ENCODE peak calls at places on chromosomes 1 and 21, in six cellular contexts. T, L, C, K, U and Q are unnamed samples.
A peak's percentile ranks its signal among the peaks of the same experiment; 100 is the strongest.

GRCh38 chr1:167935252-167936067 is 1.0 kb upstream of the DCAF6 start:
- DNase-seq in T (peak; percentile 15), L (peak; percentile 57), C (peak; percentile 43), K (peak; percentile 37), U (peak; percentile 73), Q (peak; percentile 96)

GRCh38 chr1:182643699-182644098 is 39.5 kb upstream of the RGS16 start:
- DNase-seq in T (no peak), L (no peak), C (no peak), K (no peak), U (no peak), Q (no peak)

GRCh38 chr1:230495021-230495550 is 69.0 kb upstream of the PGBD5 start:
- DNase-seq in T (no peak), L (no peak), C (no peak), K (no peak), U (no peak), Q (no peak)

GRCh38 chr21:20698585-20698984 is 299.6 kb upstream of the NCAM2 start:
- DNase-seq in T (no peak), L (no peak), C (no peak), K (no peak), U (no peak), Q (no peak)

GRCh38 chr1:154239491-154239890 is 18.7 kb downstream of the UBAP2L start:
- DNase-seq in T (no peak), L (no peak), C (no peak), K (no peak), U (no peak), Q (no peak)

GRCh38 chr1:202586018-202586821 is 124.0 kb downstream of the SYT2 start:
- DNase-seq in T (no peak), L (peak; percentile 70), C (no peak), K (no peak), U (peak; percentile 63), Q (no peak)

GRCh38 chr1:108747128-108747827 is 804 bp downstream of the STXBP3 start:
- DNase-seq in T (peak; percentile 36), L (peak; percentile 93), C (peak; percentile 81), K (peak; percentile 20), U (peak; percentile 89), Q (peak; percentile 12)

GRCh38 chr1:33349778-33350610 is 29.1 kb upstream of the A3GALT2 start:
- DNase-seq in T (peak; percentile 74), L (peak; percentile 85), C (peak; percentile 91), K (peak; percentile 66), U (peak; percentile 84), Q (peak; percentile 71)

GRCh38 chr21:14833221-14833620 is 231.6 kb downstream of the NRIP1 start:
- DNase-seq in T (no peak), L (no peak), C (no peak), K (no peak), U (no peak), Q (no peak)

GRCh38 chr1:233289676-233290075 is 5.8 kb downstream of the PCNX2 start:
- DNase-seq in T (no peak), L (no peak), C (no peak), K (no peak), U (no peak), Q (no peak)

GRCh38 chr1:183932412-183932811 is 105.1 kb downstream of the COLGALT2 start:
- DNase-seq in T (no peak), L (peak; percentile 93), C (no peak), K (no peak), U (peak; percentile 77), Q (no peak)

GRCh38 chr1:181846681-181847080 is 214.8 kb downstream of the ZNF648 start:
- DNase-seq in T (no peak), L (no peak), C (no peak), K (no peak), U (no peak), Q (no peak)

GRCh38 chr1:229691362-229691761 is 65.3 kb downstream of the URB2 start:
- DNase-seq in T (no peak), L (no peak), C (no peak), K (no peak), U (no peak), Q (no peak)

GRCh38 chr1:7222616-7223015 is 437.4 kb downstream of the CAMTA1 start:
- DNase-seq in T (no peak), L (no peak), C (no peak), K (no peak), U (no peak), Q (no peak)

GRCh38 chr1:236141447-236142357 is 637 bp upstream of the GPR137B start:
- DNase-seq in T (no peak), L (peak; percentile 71), C (peak; percentile 46), K (no peak), U (peak; percentile 66), Q (no peak)

GRCh38 chr1:210280221-210280620 is 47.6 kb downstream of the SERTAD4 start:
- DNase-seq in T (no peak), L (no peak), C (no peak), K (no peak), U (no peak), Q (no peak)

GRCh38 chr1:16161717-16162116 is 5.8 kb upstream of the EPHA2 start:
- DNase-seq in T (no peak), L (no peak), C (no peak), K (no peak), U (no peak), Q (no peak)

GRCh38 chr1:3249846-3250501 is 181.0 kb downstream of the PRDM16 start:
- DNase-seq in T (no peak), L (no peak), C (no peak), K (no peak), U (peak; percentile 4), Q (no peak)

GRCh38 chr1:1422465-1423244 is 1.6 kb upstream of the ANKRD65 start:
- DNase-seq in T (no peak), L (no peak), C (no peak), K (no peak), U (peak; percentile 59), Q (no peak)

GRCh38 chr1:246165826-246166709 is 341.0 kb downstream of the SMYD3 start:
- DNase-seq in T (no peak), L (no peak), C (no peak), K (no peak), U (no peak), Q (no peak)

GRCh38 chr1:3060601-3061551 is 8.1 kb upstream of the PRDM16 start:
- DNase-seq in T (no peak), L (peak; percentile 7), C (no peak), K (no peak), U (no peak), Q (no peak)

GRCh38 chr1:156394835-156395461 is 25.9 kb downstream of the RHBG start:
- DNase-seq in T (no peak), L (no peak), C (no peak), K (no peak), U (no peak), Q (peak; percentile 89)

GRCh38 chr1:173137116-173137515 is 70.0 kb downstream of the TNFSF4 start:
- DNase-seq in T (no peak), L (peak; percentile 71), C (no peak), K (no peak), U (no peak), Q (no peak)

GRCh38 chr1:161190962-161191521 is 7.8 kb downstream of the ADAMTS4 start:
- DNase-seq in T (no peak), L (no peak), C (no peak), K (no peak), U (no peak), Q (no peak)

GRCh38 chr1:37817481-37817880 is 9.5 kb upstream of the YRDC start:
- DNase-seq in T (no peak), L (peak; percentile 80), C (no peak), K (no peak), U (no peak), Q (no peak)

GRCh38 chr1:174039069-174039468 is 16.9 kb upstream of the RC3H1 start:
- DNase-seq in T (no peak), L (peak; percentile 64), C (no peak), K (no peak), U (no peak), Q (no peak)

GRCh38 chr21:15000076-15000475 is 64.7 kb downstream of the NRIP1 start:
- DNase-seq in T (no peak), L (peak; percentile 90), C (no peak), K (no peak), U (peak; percentile 67), Q (no peak)

GRCh38 chr1:8986814-8987190 is 39.4 kb downstream of the SLC2A7 start:
- DNase-seq in T (no peak), L (no peak), C (no peak), K (no peak), U (no peak), Q (no peak)

GRCh38 chr1:175269151-175269550 is 76.6 kb upstream of the KIAA0040 start:
- DNase-seq in T (no peak), L (no peak), C (peak; percentile 24), K (no peak), U (no peak), Q (no peak)

GRCh38 chr1:94935476-94935875 is 8.6 kb upstream of the CNN3 start:
- DNase-seq in T (no peak), L (no peak), C (no peak), K (no peak), U (no peak), Q (no peak)

GRCh38 chr1:242544071-242544470 is 19.6 kb upstream of the PLD5 start:
- DNase-seq in T (no peak), L (no peak), C (no peak), K (no peak), U (no peak), Q (no peak)

GRCh38 chr1:227947678-227948492 is at the start of gene WNT9A:
- DNase-seq in T (no peak), L (peak; percentile 34), C (peak; percentile 55), K (no peak), U (peak; percentile 49), Q (peak; percentile 14)

GRCh38 chr1:216812966-216813365 is 89.7 kb upstream of the ESRRG start:
- DNase-seq in T (no peak), L (peak; percentile 39), C (no peak), K (no peak), U (peak; percentile 2), Q (no peak)

GRCh38 chr1:89659322-89660061 is 26.6 kb downstream of the LRRC8C start:
- DNase-seq in T (no peak), L (no peak), C (no peak), K (no peak), U (no peak), Q (no peak)

GRCh38 chr21:38925923-38926322 is 120.2 kb downstream of the ETS2 start:
- DNase-seq in T (no peak), L (peak; percentile 88), C (peak; percentile 42), K (no peak), U (peak; percentile 95), Q (no peak)

GRCh38 chr1:6591644-6592043 is 11.0 kb downstream of the KLHL21 start:
- DNase-seq in T (no peak), L (no peak), C (no peak), K (no peak), U (no peak), Q (no peak)

GRCh38 chr1:53047737-53048344 is 14.2 kb upstream of the PODN start:
- DNase-seq in T (no peak), L (peak; percentile 73), C (no peak), K (no peak), U (peak; percentile 93), Q (no peak)

GRCh38 chr1:31551206-31551605 is 25.1 kb upstream of the TINAGL1 start:
- DNase-seq in T (no peak), L (no peak), C (no peak), K (no peak), U (no peak), Q (no peak)

GRCh38 chr1:117650840-117651568 is 45.2 kb downstream of the TENT5C start:
- DNase-seq in T (no peak), L (no peak), C (no peak), K (no peak), U (no peak), Q (no peak)